ENCODE peak calls at places on chromosomes 13 and 19, in ten cellular contexts. R is gastrocnemius medialis, T is heart left ventricle, E is thyroid gland, U is transverse colon, P is Peyer's patch, Q is uterus, D is A549, I is breast epithelium, Z is GM12878. V is an unnamed sample.

GRCh38 chr13:97242755-97243497 is 20.8 kb downstream of the MBNL2 start:
- DNase-seq in R (no peak), T (no peak), E (no peak), U (no peak), P (no peak), Q (no peak), D (no peak), I (no peak), Z (no peak), V (no peak)

GRCh38 chr13:30408319-30409101 is 13.8 kb upstream of the UBE2L5 start:
- DNase-seq in R (peak; percentile 91), T (peak; percentile 92), E (peak; percentile 96), U (peak; percentile 97), P (peak; percentile 98), Q (peak; percentile 99), D (peak; percentile 69), I (peak; percentile 95), Z (no peak), V (peak; percentile 97)

GRCh38 chr19:3096267-3096901 is 2.2 kb downstream of the GNA11 start:
- DNase-seq in R (no peak), T (no peak), E (no peak), U (peak; percentile 43), P (peak; percentile 80), Q (no peak), D (no peak), I (no peak), Z (no peak), V (no peak)

GRCh38 chr19:16355293-16356043 is 30.8 kb downstream of the KLF2 start:
- DNase-seq in R (no peak), T (peak; percentile 52), E (no peak), U (no peak), P (no peak), Q (peak; percentile 54), D (no peak), I (no peak), Z (no peak), V (peak; percentile 92)

GRCh38 chr13:101618440-101619187 is 166.1 kb downstream of the ITGBL1 start:
- DNase-seq in R (no peak), T (no peak), E (no peak), U (no peak), P (no peak), Q (no peak), D (no peak), I (no peak), Z (no peak), V (no peak)

GRCh38 chr19:42076375-42076944 is 494 bp downstream of the ZNF574 start:
- DNase-seq in R (no peak), T (no peak), E (no peak), U (peak; percentile 58), P (peak; percentile 70), Q (no peak), D (peak; percentile 58), I (peak; percentile 37), Z (no peak), V (peak; percentile 78)

GRCh38 chr19:16911046-16911445 is 22.2 kb downstream of the F2RL3 start:
- DNase-seq in R (no peak), T (no peak), E (no peak), U (no peak), P (peak; percentile 10), Q (no peak), D (no peak), I (no peak), Z (no peak), V (no peak)

GRCh38 chr19:18357442-18358264 is 17.3 kb downstream of the PGPEP1 start:
- DNase-seq in R (no peak), T (no peak), E (no peak), U (no peak), P (no peak), Q (no peak), D (no peak), I (no peak), Z (no peak), V (no peak)

GRCh38 chr13:51729853-51730553 is 74.0 kb downstream of the DHRS12 start:
- DNase-seq in R (no peak), T (no peak), E (peak; percentile 13), U (peak; percentile 19), P (no peak), Q (peak; percentile 81), D (no peak), I (peak; percentile 78), Z (no peak), V (peak; percentile 81)

GRCh38 chr19:32652893-32653625 is 21.9 kb downstream of the ANKRD27 start:
- DNase-seq in R (no peak), T (peak; percentile 75), E (peak; percentile 99), U (peak; percentile 66), P (peak; percentile 80), Q (peak; percentile 44), D (no peak), I (peak; percentile 59), Z (no peak), V (no peak)

GRCh38 chr19:51651216-51651846 is 4.7 kb upstream of the SIGLEC14 start:
- DNase-seq in R (no peak), T (no peak), E (no peak), U (no peak), P (peak; percentile 66), Q (no peak), D (no peak), I (no peak), Z (no peak), V (peak; percentile 78)

GRCh38 chr19:58482372-58482771 is 6.2 kb downstream of the ZNF446 start:
- DNase-seq in R (no peak), T (no peak), E (no peak), U (no peak), P (no peak), Q (no peak), D (no peak), I (no peak), Z (no peak), V (no peak)

GRCh38 chr19:17686592-17687042 is 1.5 kb downstream of the UNC13A start:
- DNase-seq in R (no peak), T (peak; percentile 54), E (no peak), U (no peak), P (no peak), Q (no peak), D (peak; percentile 63), I (no peak), Z (no peak), V (peak; percentile 32)

GRCh38 chr19:49866933-49867782 is at the start of gene PNKP:
- DNase-seq in R (peak; percentile 83), T (peak; percentile 93), E (peak; percentile 94), U (peak; percentile 92), P (peak; percentile 95), Q (peak; percentile 92), D (peak; percentile 96), I (peak; percentile 90), Z (no peak), V (peak; percentile 93)
- TF ChIP-seq CTCF in R (no peak), T (no peak), E (no peak), U (no peak), P (no peak), Q (no peak), D (no peak), I (no peak), Z (no peak), V (no peak)

DNA sequence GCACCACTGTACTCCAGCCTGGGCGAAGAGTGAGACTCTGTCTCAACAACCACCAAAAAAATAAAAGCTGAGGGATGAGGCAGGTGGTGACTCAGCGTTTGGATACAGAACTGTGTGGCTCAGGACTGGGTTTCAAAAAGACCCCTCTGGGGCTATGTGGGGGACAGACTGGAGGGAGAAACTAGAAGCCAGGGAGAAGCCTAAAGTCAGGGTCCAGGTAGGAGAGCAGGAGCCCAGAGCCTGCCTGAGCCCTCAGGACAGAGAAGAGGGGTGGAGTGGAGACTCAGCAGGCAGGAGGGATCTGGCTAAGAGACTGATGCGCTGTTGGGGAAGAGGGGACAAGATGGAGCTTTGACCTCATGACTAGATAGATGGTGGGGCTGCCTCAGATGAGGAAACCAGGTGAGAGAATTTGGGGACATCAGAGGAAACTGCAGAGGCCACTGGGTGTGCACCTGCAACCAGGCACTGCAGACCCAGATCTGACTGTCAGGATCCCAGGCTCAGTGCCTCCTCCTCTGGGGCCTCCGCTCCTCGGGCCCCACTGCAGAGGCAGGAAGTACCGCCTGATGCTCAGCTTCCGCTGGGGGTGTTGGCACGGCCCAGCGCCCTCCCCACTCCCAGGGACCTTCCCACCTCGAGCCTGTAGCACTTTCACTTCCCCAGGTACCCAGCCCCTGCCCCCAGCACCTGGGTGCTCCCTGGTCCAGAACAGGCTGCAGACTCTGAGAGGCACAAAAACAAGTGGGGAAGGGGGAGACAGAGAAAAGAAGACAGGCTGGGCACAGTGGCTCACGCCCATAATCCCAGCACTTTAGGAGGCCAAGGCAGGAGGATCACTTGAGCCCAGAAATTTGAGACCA is 1.5 kb upstream of the CD37 start:
- DNase-seq in R (no peak), T (no peak), E (no peak), U (peak; percentile 68), P (peak; percentile 94), Q (no peak), D (no peak), I (peak; percentile 15), Z (peak; percentile 84), V (peak; percentile 19)
- TF ChIP-seq POLR2A in R (no peak), T (no peak), E (no peak), U (peak; percentile 10), P (no peak), Q (no peak), D (no peak), I (no peak), Z (peak; percentile 85), V (no peak)

GRCh38 chr13:61950828-61951227 is 535.2 kb upstream of the PCDH20 start:
- DNase-seq in R (no peak), T (no peak), E (no peak), U (no peak), P (no peak), Q (no peak), D (no peak), I (no peak), Z (no peak), V (no peak)

DNA sequence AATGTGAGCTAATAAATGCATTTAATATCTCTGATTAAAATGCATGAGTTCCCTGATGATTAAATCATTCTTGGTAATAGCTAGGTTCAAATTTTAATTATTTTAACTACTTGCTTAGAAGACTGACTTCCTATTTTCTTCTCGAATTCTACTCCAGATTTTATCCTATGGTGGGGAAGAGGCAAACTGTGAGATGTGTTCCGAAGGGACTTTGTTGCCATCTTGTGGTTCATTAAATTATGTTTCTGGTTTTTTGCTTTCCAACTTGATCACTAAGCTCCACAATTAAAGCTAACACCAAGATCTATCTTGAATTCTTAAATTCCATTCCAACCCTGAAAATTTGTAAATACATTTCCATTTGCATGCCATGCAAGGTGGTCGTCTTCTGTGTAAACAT is 538.4 kb upstream of the PCDH20 start:
- DNase-seq in R (no peak), T (no peak), E (no peak), U (no peak), P (no peak), Q (no peak), D (no peak), I (no peak), Z (no peak), V (peak; percentile 47)
- TF ChIP-seq CTCF in R (no peak), T (peak; percentile 36), E (no peak), U (no peak), P (no peak), Q (no peak), D (peak; percentile 39), I (no peak), Z (no peak), V (no peak)

DNA sequence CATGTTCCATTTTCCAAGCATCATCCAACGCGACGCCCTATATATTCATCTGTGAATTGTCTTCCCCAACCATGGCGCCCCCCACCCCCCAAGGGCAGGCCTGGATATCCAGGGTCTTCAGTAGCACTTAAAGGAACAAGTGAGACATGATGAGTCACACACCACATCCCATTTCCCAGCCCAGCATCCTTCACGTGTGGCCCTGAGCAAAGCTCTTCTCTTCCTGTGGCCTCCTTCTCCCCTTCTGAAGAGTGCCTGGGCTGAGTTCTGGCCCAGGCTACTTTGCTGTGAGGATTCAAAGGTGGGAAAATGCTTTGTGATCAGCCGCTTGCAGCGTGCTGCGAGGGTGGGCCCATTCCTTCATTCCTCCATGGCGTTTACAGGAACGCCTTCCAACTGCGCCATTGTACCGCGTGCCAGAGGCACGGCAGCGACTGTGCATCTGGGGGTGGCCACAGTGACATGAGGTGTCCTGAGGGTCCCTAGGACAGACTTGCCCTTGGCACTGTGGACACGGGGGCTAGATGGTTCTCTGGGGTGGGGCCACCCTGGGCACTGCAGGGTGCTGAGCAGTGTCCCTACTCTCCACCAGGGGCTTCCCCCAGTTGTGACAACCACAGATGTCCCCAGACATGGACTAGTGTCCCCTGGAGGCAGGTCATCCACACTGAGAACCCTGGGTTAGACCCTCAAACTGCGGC is 11.7 kb downstream of the PLIN4 start:
- DNase-seq in R (no peak), T (no peak), E (no peak), U (no peak), P (no peak), Q (no peak), D (no peak), I (no peak), Z (no peak), V (peak; percentile 73)
- TF ChIP-seq POLR2A in R (no peak), T (no peak), E (no peak), U (no peak), P (no peak), Q (no peak), D (no peak), I (no peak), Z (no peak), V (no peak)

V was measured in NB4.